ENCODE peak calls at places on chromosome 1, in five cellular contexts. I, L, Q, D and M are unnamed samples.

GRCh38 chr1:230375795-230376194 is 50.3 kb downstream of the PGBD5 start:
- DNase-seq in L (peak), I (no peak), D (no peak), Q (no peak), M (no peak)

GRCh38 chr1:15343729-15344128 is 66.0 kb upstream of the EFHD2 start:
- DNase-seq in L (peak), Q (no peak), I (no peak), D (no peak), M (no peak)

GRCh38 chr1:47710075-47711071 is 272.5 kb downstream of the FOXD2 start:
- DNase-seq in D (peak), Q (peak), L (peak), I (peak), M (peak)

GRCh38 chr1:170448661-170449158 is 83.3 kb upstream of the GORAB start:
- DNase-seq in Q (no peak), D (no peak), L (no peak), I (no peak), M (no peak)

GRCh38 chr1:204477036-204477740 is 17.4 kb downstream of the PIK3C2B start:
- DNase-seq in D (no peak), L (no peak), I (no peak), Q (no peak), M (no peak)

GRCh38 chr1:153533689-153534201 is 2.0 kb downstream of the S100A6 start:
- DNase-seq in D (no peak), Q (no peak), L (no peak), I (no peak), M (peak)

GRCh38 chr1:180693564-180694244 is 61.9 kb downstream of the XPR1 start:
- DNase-seq in Q (no peak), I (no peak), L (no peak), D (no peak), M (no peak)

GRCh38 chr1:87787551-87787950 is 458.9 kb downstream of the LMO4 start:
- DNase-seq in L (no peak), D (no peak), Q (no peak), I (no peak), M (no peak)

GRCh38 chr1:67584938-67585337 is 100.1 kb upstream of the GADD45A start:
- DNase-seq in D (no peak), L (no peak), Q (no peak), I (no peak), M (no peak)

GRCh38 chr1:91871994-91872393 is 14.0 kb downstream of the TGFBR3 start:
- DNase-seq in Q (no peak), I (no peak), L (no peak), D (no peak), M (no peak)

GRCh38 chr1:151106891-151107290 is 36.3 kb downstream of the GABPB2 start:
- DNase-seq in L (no peak), I (no peak), Q (no peak), D (no peak), M (peak)

GRCh38 chr1:48776400-48777218 is at the start of gene BEND5:
- DNase-seq in I (peak), Q (peak), D (no peak), L (peak), M (no peak)

GRCh38 chr1:112264553-112264952 is 131.5 kb upstream of the CTTNBP2NL start:
- DNase-seq in I (no peak), L (no peak), Q (no peak), D (no peak), M (no peak)

GRCh38 chr1:99018313-99018712 is 13.7 kb upstream of the PLPPR5 start:
- DNase-seq in D (no peak), Q (no peak), I (no peak), L (no peak), M (no peak)

GRCh38 chr1:100793661-100794060 is 74.1 kb downstream of the VCAM1 start:
- DNase-seq in L (no peak), Q (no peak), I (no peak), D (no peak), M (no peak)